ENCODE peak calls at places on chromosomes 5 and 9, in ten cellular contexts. A, D, X, M, K, P, I, L, Q and E are unnamed samples.

GRCh38 chr5:131514316-131515275 is 120.4 kb downstream of the RAPGEF6 start:
- DNase-seq in A (no peak), D (peak; percentile 27), X (no peak), M (no peak), K (peak; percentile 44), P (no peak), I (no peak), L (no peak), Q (peak; percentile 48), E (no peak)

GRCh38 chr9:7967851-7968250 is 168.3 kb upstream of the DMAC1 start:
- DNase-seq in A (no peak), D (no peak), X (no peak), M (no peak), K (no peak), P (no peak), I (no peak), L (no peak), Q (no peak), E (no peak)

GRCh38 chr5:115349001-115349817 is 52.8 kb upstream of the CCDC112 start:
- DNase-seq in A (peak; percentile 54), D (peak; percentile 91), X (no peak), M (no peak), K (peak; percentile 78), P (no peak), I (peak; percentile 88), L (peak; percentile 37), Q (peak; percentile 53), E (peak; percentile 72)

GRCh38 chr9:128551652-128552152 is 685 bp upstream of the SPTAN1 start:
- DNase-seq in A (no peak), D (peak; percentile 8), X (no peak), M (no peak), K (no peak), P (no peak), I (no peak), L (no peak), Q (no peak), E (peak; percentile 54)

GRCh38 chr9:130189840-130190239 is 17.6 kb downstream of the NCS1 start:
- DNase-seq in A (peak; percentile 76), D (peak; percentile 87), X (no peak), M (no peak), K (no peak), P (no peak), I (peak; percentile 77), L (no peak), Q (no peak), E (peak; percentile 70)

GRCh38 chr5:139747583-139748504 is 47.8 kb upstream of the PSD2 start:
- DNase-seq in A (no peak), D (peak; percentile 59), X (peak; percentile 86), M (peak; percentile 49), K (no peak), P (no peak), I (peak; percentile 33), L (no peak), Q (peak; percentile 42), E (no peak)

GRCh38 chr5:32020271-32020670 is 153.8 kb downstream of the GOLPH3 start:
- DNase-seq in A (no peak), D (no peak), X (no peak), M (no peak), K (no peak), P (peak; percentile 77), I (no peak), L (no peak), Q (no peak), E (no peak)

GRCh38 chr5:122130152-122130551 is 806 bp downstream of the ZNF474 start:
- DNase-seq in A (no peak), D (no peak), X (no peak), M (no peak), K (no peak), P (no peak), I (no peak), L (no peak), Q (no peak), E (no peak)

GRCh38 chr9:107367727-107368502 is 84.8 kb downstream of the RAD23B start:
- DNase-seq in A (no peak), D (no peak), X (no peak), M (no peak), K (no peak), P (no peak), I (no peak), L (no peak), Q (no peak), E (no peak)

GRCh38 chr5:78587775-78588291 is 60.7 kb downstream of the LHFPL2 start:
- DNase-seq in A (no peak), D (peak; percentile 71), X (peak; percentile 94), M (no peak), K (no peak), P (no peak), I (peak; percentile 78), L (peak; percentile 37), Q (peak; percentile 79), E (no peak)

GRCh38 chr5:55934117-55934613 is 60.6 kb downstream of the IL6ST start:
- DNase-seq in A (no peak), D (peak; percentile 14), X (no peak), M (no peak), K (peak; percentile 8), P (no peak), I (peak; percentile 38), L (no peak), Q (no peak), E (no peak)

GRCh38 chr5:139415221-139415861 is 11.5 kb upstream of the SPATA24 start:
- DNase-seq in A (no peak), D (no peak), X (no peak), M (peak; percentile 64), K (peak; percentile 75), P (no peak), I (no peak), L (no peak), Q (no peak), E (no peak)

GRCh38 chr5:34412769-34413168 is 243.4 kb upstream of the RAI14 start:
- DNase-seq in A (no peak), D (peak; percentile 76), X (no peak), M (no peak), K (no peak), P (no peak), I (no peak), L (no peak), Q (no peak), E (no peak)

GRCh38 chr9:87816041-87816440 is 66.6 kb upstream of the SPATA31E1 start:
- DNase-seq in A (no peak), D (peak; percentile 21), X (no peak), M (no peak), K (no peak), P (no peak), I (peak; percentile 77), L (no peak), Q (no peak), E (no peak)

GRCh38 chr5:73296772-73297171 is 123.8 kb downstream of the TMEM174 start:
- DNase-seq in A (no peak), D (peak; percentile 95), X (no peak), M (no peak), K (peak; percentile 51), P (no peak), I (peak; percentile 70), L (no peak), Q (peak; percentile 56), E (peak; percentile 56)

GRCh38 chr5:73298251-73299016 is 125.4 kb downstream of the TMEM174 start:
- DNase-seq in A (peak; percentile 78), D (no peak), X (no peak), M (no peak), K (peak; percentile 14), P (no peak), I (no peak), L (no peak), Q (no peak), E (no peak)

GRCh38 chr5:73297430-73297829 is 124.4 kb downstream of the TMEM174 start:
- DNase-seq in A (no peak), D (no peak), X (no peak), M (no peak), K (no peak), P (no peak), I (no peak), L (no peak), Q (no peak), E (no peak)

GRCh38 chr5:73292816-73293459 is 119.9 kb downstream of the TMEM174 start:
- DNase-seq in A (no peak), D (no peak), X (no peak), M (no peak), K (no peak), P (no peak), I (no peak), L (no peak), Q (no peak), E (no peak)

DNA sequence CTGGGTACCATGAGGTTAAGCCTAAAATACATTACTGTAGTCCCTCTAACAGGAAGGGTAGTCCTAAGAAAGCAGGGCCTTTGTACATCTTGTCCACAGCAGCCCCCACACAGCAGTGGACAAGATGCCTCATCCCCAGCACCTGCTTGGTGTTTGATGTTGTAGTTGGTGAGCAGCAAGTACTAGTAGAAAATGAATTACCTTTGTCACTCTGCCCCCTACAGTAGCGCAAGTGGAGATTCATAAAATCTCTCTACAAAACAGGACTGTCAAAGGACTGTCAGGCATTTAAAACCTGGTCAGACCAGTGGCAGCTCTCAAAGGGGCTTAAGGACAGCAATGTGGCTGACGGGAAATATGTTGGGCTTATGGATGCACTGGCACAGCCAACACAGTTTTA is 122.5 kb downstream of the TMEM174 start:
- DNase-seq in A (no peak), D (no peak), X (peak; percentile 27), M (no peak), K (no peak), P (peak; percentile 5), I (no peak), L (no peak), Q (no peak), E (no peak)
- H3K4me3 ChIP-seq in A (no peak overlapping the region), D (no peak overlapping the region), X (no peak overlapping the region), M (no peak overlapping the region), K (no peak overlapping the region), P (no peak overlapping the region), I (no peak overlapping the region), L (no peak overlapping the region), Q (no peak overlapping the region), E (no peak overlapping the region)

GRCh38 chr5:160846642-160847041 is 5.4 kb downstream of the ATP10B start:
- DNase-seq in A (no peak), D (no peak), X (no peak), M (no peak), K (no peak), P (no peak), I (no peak), L (no peak), Q (no peak), E (no peak)
- TF ChIP-seq CTCF in A (no peak), D (no peak), X (no peak), M (no peak), K (no peak), P (no peak), I (no peak), L (no peak), Q (no peak), E (no peak)

DNA sequence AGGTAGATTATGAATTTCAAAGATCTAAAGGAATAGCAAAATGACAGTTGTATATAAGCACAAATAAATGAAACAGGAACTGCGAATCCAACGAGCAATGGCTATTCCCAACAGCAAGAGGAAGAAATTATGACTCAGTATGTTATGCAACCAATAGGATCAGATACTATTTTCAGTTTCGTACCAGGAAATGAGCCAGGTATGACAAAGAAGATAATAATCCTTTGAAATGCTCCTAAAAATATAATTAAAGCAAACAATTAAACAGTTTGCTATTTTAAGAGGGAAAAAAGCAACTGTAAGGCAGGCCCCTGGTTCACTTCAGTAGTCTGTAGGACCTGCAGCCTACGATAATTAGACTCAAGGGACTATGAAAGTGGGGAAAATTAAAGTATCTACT is 58.9 kb downstream of the AUH start:
- DNase-seq in A (peak; percentile 60), D (peak; percentile 89), X (no peak), M (no peak), K (peak; percentile 80), P (no peak), I (peak; percentile 71), L (no peak), Q (peak; percentile 75), E (peak; percentile 70)
- H3K4me3 ChIP-seq in A (no peak overlapping the region), D (no peak overlapping the region), X (no peak overlapping the region), M (no peak overlapping the region), K (no peak overlapping the region), P (no peak overlapping the region), I (no peak overlapping the region), L (no peak overlapping the region), Q (no peak overlapping the region), E (no peak overlapping the region)

GRCh38 chr5:92313385-92313784 is 930.3 kb upstream of the ARRDC3 start:
- DNase-seq in A (no peak), D (no peak), X (no peak), M (no peak), K (no peak), P (no peak), I (no peak), L (no peak), Q (no peak), E (no peak)
- TF ChIP-seq CTCF in A (no peak), D (no peak), X (peak; percentile 3), M (no peak), K (no peak), P (no peak), I (no peak), L (no peak), Q (no peak), E (no peak)